ENCODE peak calls at places on chromosome 12, in eight cellular contexts. P, T, K, V, F, E, B and M are unnamed samples.
A peak's percentile ranks its signal among the peaks of the same experiment; 100 is the strongest.

GRCh38 chr12:132285991-132286681 is 43.3 kb downstream of the GALNT9 start:
- DNase-seq in P (peak; percentile 44), T (peak; percentile 42), K (peak; percentile 64), V (no peak), F (no peak), E (peak; percentile 7), B (peak; percentile 64), M (peak; percentile 57)

GRCh38 chr12:95608252-95609033 is 57.2 kb upstream of the USP44 start:
- DNase-seq in P (peak; percentile 83), T (peak; percentile 77), K (peak; percentile 62), V (peak; percentile 72), F (no peak), E (no peak), B (peak; percentile 65), M (peak; percentile 49)

GRCh38 chr12:93526786-93527428 is 45.6 kb upstream of the SOCS2 start:
- DNase-seq in P (no peak), T (peak; percentile 91), K (peak; percentile 89), V (peak; percentile 91), F (no peak), E (no peak), B (no peak), M (no peak)

GRCh38 chr12:52632656-52633055 is 14.3 kb upstream of the KRT73 start:
- DNase-seq in P (no peak), T (no peak), K (no peak), V (no peak), F (no peak), E (no peak), B (no peak), M (peak; percentile 6)

GRCh38 chr12:112978163-112979081 is at the start of gene OAS2:
- DNase-seq in P (peak; percentile 22), T (peak; percentile 92), K (peak; percentile 69), V (peak; percentile 73), F (peak; percentile 66), E (peak; percentile 58), B (peak; percentile 54), M (peak; percentile 66)

GRCh38 chr12:22396735-22397134 is 62.2 kb upstream of the ST8SIA1 start:
- DNase-seq in P (no peak), T (no peak), K (no peak), V (no peak), F (no peak), E (no peak), B (no peak), M (no peak)

GRCh38 chr12:57188090-57188425 is 28.5 kb upstream of the NXPH4 start:
- DNase-seq in P (no peak), T (no peak), K (no peak), V (no peak), F (no peak), E (no peak), B (no peak), M (no peak)

GRCh38 chr12:107105410-107105703 is 12.0 kb upstream of the CRY1 start:
- DNase-seq in P (no peak), T (no peak), K (no peak), V (no peak), F (no peak), E (no peak), B (no peak), M (no peak)

GRCh38 chr12:32918890-32919791 is 22.6 kb upstream of the PKP2 start:
- DNase-seq in P (no peak), T (peak; percentile 11), K (peak; percentile 17), V (peak; percentile 46), F (no peak), E (peak; percentile 9), B (no peak), M (no peak)

GRCh38 chr12:16349132-16349463 is 1.7 kb downstream of the MGST1 start:
- DNase-seq in P (peak; percentile 80), T (peak; percentile 81), K (peak; percentile 62), V (peak; percentile 59), F (no peak), E (peak; percentile 5), B (peak; percentile 68), M (peak; percentile 90)